ENCODE peak calls at places on chromosomes 7 and 10, in seven cellular contexts. One of them, this sample, is unnamed. For H3K9me3, the result is how much of the 10 kb centered on the place peaks cover.

GRCh38 chr7:100478966-100479660 is at the start of gene TSC22D4:
- DNase-seq in testis: peak
- DNase-seq in HCT116: peak
- DNase-seq in Panc1: peak
- DNase-seq in tibial nerve: peak
- DNase-seq in neuronal stem cell: peak
- DNase-seq in heart right ventricle: peak
- DNase-seq in this sample: peak

GRCh38 chr10:131548176-131548575 is 236.7 kb upstream of the TCERG1L start:
- DNase-seq in testis: no peak
- DNase-seq in HCT116: no peak
- DNase-seq in Panc1: no peak
- DNase-seq in tibial nerve: no peak
- DNase-seq in neuronal stem cell: no peak
- DNase-seq in heart right ventricle: no peak
- DNase-seq in this sample: peak

GRCh38 chr7:108630002-108630401 is 60.3 kb downstream of the DNAJB9 start:
- DNase-seq in testis: peak
- DNase-seq in HCT116: no peak
- DNase-seq in Panc1: no peak
- DNase-seq in tibial nerve: no peak
- DNase-seq in neuronal stem cell: no peak
- DNase-seq in heart right ventricle: peak
- DNase-seq in this sample: no peak

GRCh38 chr10:91210435-91210834 is 10.0 kb upstream of the PCGF5 start:
- DNase-seq in testis: no peak
- DNase-seq in HCT116: no peak
- DNase-seq in Panc1: no peak
- DNase-seq in tibial nerve: no peak
- DNase-seq in neuronal stem cell: no peak
- DNase-seq in heart right ventricle: no peak
- DNase-seq in this sample: no peak

GRCh38 chr10:76334306-76334705 is 902.9 kb downstream of the LRMDA start:
- DNase-seq in testis: no peak
- DNase-seq in HCT116: no peak
- DNase-seq in Panc1: no peak
- DNase-seq in tibial nerve: no peak
- DNase-seq in neuronal stem cell: no peak
- DNase-seq in heart right ventricle: no peak
- DNase-seq in this sample: no peak

GRCh38 chr10:77949167-77949566 is 22.6 kb upstream of the DLG5 start:
- DNase-seq in testis: no peak
- DNase-seq in HCT116: peak
- DNase-seq in Panc1: peak
- DNase-seq in tibial nerve: no peak
- DNase-seq in neuronal stem cell: no peak
- DNase-seq in heart right ventricle: no peak
- DNase-seq in this sample: no peak

GRCh38 chr7:121329460-121330052 is 756 bp downstream of the WNT16 start:
- DNase-seq in testis: no peak
- DNase-seq in HCT116: no peak
- DNase-seq in Panc1: no peak
- DNase-seq in tibial nerve: no peak
- DNase-seq in neuronal stem cell: peak
- DNase-seq in heart right ventricle: no peak
- DNase-seq in this sample: no peak

GRCh38 chr7:539731-540411 is 20.2 kb upstream of the PDGFA start:
- DNase-seq in testis: no peak
- DNase-seq in HCT116: peak
- DNase-seq in Panc1: no peak
- DNase-seq in tibial nerve: no peak
- DNase-seq in neuronal stem cell: no peak
- DNase-seq in heart right ventricle: no peak
- DNase-seq in this sample: no peak

GRCh38 chr10:133397938-133398337 is 4.0 kb downstream of the MTG1 start:
- DNase-seq in testis: no peak
- DNase-seq in HCT116: no peak
- DNase-seq in Panc1: no peak
- DNase-seq in tibial nerve: no peak
- DNase-seq in neuronal stem cell: no peak
- DNase-seq in heart right ventricle: no peak
- DNase-seq in this sample: no peak

GRCh38 chr10:95363303-95363912 is 72.6 kb upstream of the PDLIM1 start:
- DNase-seq in testis: peak
- DNase-seq in HCT116: peak
- DNase-seq in Panc1: peak
- DNase-seq in tibial nerve: peak
- DNase-seq in neuronal stem cell: peak
- DNase-seq in heart right ventricle: no peak
- DNase-seq in this sample: no peak

GRCh38 chr7:87784424-87784823 is 91.7 kb downstream of the SLC25A40 start:
- DNase-seq in testis: no peak
- DNase-seq in HCT116: no peak
- DNase-seq in Panc1: no peak
- DNase-seq in tibial nerve: no peak
- DNase-seq in neuronal stem cell: no peak
- DNase-seq in heart right ventricle: no peak
- DNase-seq in this sample: no peak

GRCh38 chr10:78413294-78414055 is 379.8 kb downstream of the RPS24 start:
- DNase-seq in testis: no peak
- DNase-seq in HCT116: no peak
- DNase-seq in Panc1: no peak
- DNase-seq in tibial nerve: no peak
- DNase-seq in neuronal stem cell: no peak
- DNase-seq in heart right ventricle: no peak
- DNase-seq in this sample: no peak

GRCh38 chr10:26269754-26270153 is 53.2 kb downstream of the GAD2 start:
- DNase-seq in testis: no peak
- DNase-seq in HCT116: peak
- DNase-seq in Panc1: peak
- DNase-seq in tibial nerve: no peak
- DNase-seq in neuronal stem cell: peak
- DNase-seq in heart right ventricle: no peak
- DNase-seq in this sample: no peak

GRCh38 chr10:133286366-133286765 is 9.7 kb upstream of the ADAM8 start:
- DNase-seq in testis: no peak
- DNase-seq in HCT116: no peak
- DNase-seq in Panc1: no peak
- DNase-seq in tibial nerve: no peak
- DNase-seq in neuronal stem cell: no peak
- DNase-seq in heart right ventricle: no peak
- DNase-seq in this sample: no peak

GRCh38 chr10:133356953-133357292 is 896 bp downstream of the FUOM start:
- DNase-seq in testis: no peak
- DNase-seq in HCT116: no peak
- DNase-seq in Panc1: no peak
- DNase-seq in tibial nerve: no peak
- DNase-seq in neuronal stem cell: no peak
- DNase-seq in heart right ventricle: no peak
- DNase-seq in this sample: no peak

GRCh38 chr7:7911339-7911738 is 57.3 kb upstream of the GLCCI1 start:
- DNase-seq in testis: no peak
- DNase-seq in HCT116: no peak
- DNase-seq in Panc1: no peak
- DNase-seq in tibial nerve: no peak
- DNase-seq in neuronal stem cell: peak
- DNase-seq in heart right ventricle: no peak
- DNase-seq in this sample: no peak

GRCh38 chr7:39951156-39951942 is 1.3 kb downstream of the CDK13 start:
- DNase-seq in testis: peak
- DNase-seq in HCT116: no peak
- DNase-seq in Panc1: no peak
- DNase-seq in tibial nerve: peak
- DNase-seq in neuronal stem cell: peak
- DNase-seq in heart right ventricle: peak
- DNase-seq in this sample: peak

GRCh38 chr7:141563956-141564623 is 12.9 kb downstream of the AGK start:
- DNase-seq in testis: no peak
- DNase-seq in HCT116: no peak
- DNase-seq in Panc1: no peak
- DNase-seq in tibial nerve: no peak
- DNase-seq in neuronal stem cell: no peak
- DNase-seq in heart right ventricle: no peak
- DNase-seq in this sample: no peak

GRCh38 chr7:158311791-158312190 is 275.8 kb downstream of the PTPRN2 start:
- DNase-seq in testis: no peak
- DNase-seq in HCT116: no peak
- DNase-seq in Panc1: no peak
- DNase-seq in tibial nerve: no peak
- DNase-seq in neuronal stem cell: no peak
- DNase-seq in heart right ventricle: no peak
- DNase-seq in this sample: peak
- H3K9me3 ChIP-seq in testis: under half
- H3K9me3 ChIP-seq in HCT116: under half
- H3K9me3 ChIP-seq in Panc1: under half
- H3K9me3 ChIP-seq in tibial nerve: under half
- H3K9me3 ChIP-seq in neuronal stem cell: under half
- H3K9me3 ChIP-seq in heart right ventricle: under half
- H3K9me3 ChIP-seq in this sample: under half

DNA sequence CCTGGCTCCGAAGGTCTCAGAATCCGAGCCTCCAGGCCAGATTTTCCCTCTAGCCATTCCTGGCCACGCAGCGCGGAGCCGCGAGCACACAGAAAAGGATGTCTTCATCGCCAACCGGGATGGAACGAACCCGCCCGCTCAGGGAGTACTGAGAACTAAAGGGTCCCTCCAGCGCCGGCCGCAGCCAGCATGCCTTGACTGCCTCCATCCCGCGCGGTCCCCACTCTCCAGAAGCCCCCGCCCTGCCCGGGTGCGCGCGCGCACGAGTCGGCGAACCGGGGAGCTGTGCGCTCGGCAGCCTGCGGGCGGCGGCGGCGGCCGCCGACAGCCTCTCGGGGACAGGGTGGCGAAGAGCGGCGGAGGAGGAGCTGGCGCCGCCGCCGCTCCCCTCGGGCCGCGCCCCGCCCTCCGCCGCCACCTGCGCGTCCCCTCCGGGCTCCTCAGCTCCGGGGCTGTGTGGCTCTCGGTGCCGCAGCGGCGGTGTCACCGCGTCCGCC is 640 bp upstream of the GALNT17 start:
- DNase-seq in testis: peak
- DNase-seq in HCT116: no peak
- DNase-seq in Panc1: no peak
- DNase-seq in tibial nerve: peak
- DNase-seq in neuronal stem cell: peak
- DNase-seq in heart right ventricle: peak
- DNase-seq in this sample: no peak
- H3K9me3 ChIP-seq in testis: under half
- H3K9me3 ChIP-seq in HCT116: under half
- H3K9me3 ChIP-seq in Panc1: under half
- H3K9me3 ChIP-seq in tibial nerve: under half
- H3K9me3 ChIP-seq in neuronal stem cell: under half
- H3K9me3 ChIP-seq in heart right ventricle: under half
- H3K9me3 ChIP-seq in this sample: under half

GRCh38 chr7:47596502-47597202 is 14.7 kb upstream of the TNS3 start:
- DNase-seq in testis: no peak
- DNase-seq in HCT116: no peak
- DNase-seq in Panc1: no peak
- DNase-seq in tibial nerve: no peak
- DNase-seq in neuronal stem cell: no peak
- DNase-seq in heart right ventricle: no peak
- DNase-seq in this sample: no peak
- H3K9me3 ChIP-seq in testis: under half
- H3K9me3 ChIP-seq in HCT116: under half
- H3K9me3 ChIP-seq in Panc1: under half
- H3K9me3 ChIP-seq in tibial nerve: under half
- H3K9me3 ChIP-seq in neuronal stem cell: under half
- H3K9me3 ChIP-seq in heart right ventricle: under half
- H3K9me3 ChIP-seq in this sample: under half

DNA sequence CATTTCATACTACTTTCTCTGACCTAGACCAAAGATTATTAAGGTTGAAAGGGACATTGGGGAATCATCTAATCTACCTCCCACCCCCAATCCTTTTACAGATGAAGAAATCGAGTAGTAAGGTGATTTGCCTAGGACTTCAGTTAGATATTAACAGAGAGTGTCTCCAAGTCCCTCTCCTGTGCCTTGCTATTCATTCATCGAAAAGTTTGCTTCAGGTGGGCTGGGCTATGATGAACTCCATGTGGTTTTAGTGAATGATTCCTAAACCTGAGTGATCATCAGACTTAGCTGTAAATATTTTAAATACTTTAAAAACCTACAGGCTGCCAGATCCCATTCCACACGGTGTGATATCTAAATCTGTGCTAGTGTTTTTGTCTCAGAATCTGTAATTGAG is 259.4 kb upstream of the SORCS1 start:
- DNase-seq in testis: no peak
- DNase-seq in HCT116: no peak
- DNase-seq in Panc1: no peak
- DNase-seq in tibial nerve: no peak
- DNase-seq in neuronal stem cell: no peak
- DNase-seq in heart right ventricle: no peak
- DNase-seq in this sample: no peak
- H3K9me3 ChIP-seq in testis: under half
- H3K9me3 ChIP-seq in HCT116: under half
- H3K9me3 ChIP-seq in Panc1: under half
- H3K9me3 ChIP-seq in tibial nerve: under half
- H3K9me3 ChIP-seq in neuronal stem cell: under half
- H3K9me3 ChIP-seq in heart right ventricle: under half
- H3K9me3 ChIP-seq in this sample: under half

DNA sequence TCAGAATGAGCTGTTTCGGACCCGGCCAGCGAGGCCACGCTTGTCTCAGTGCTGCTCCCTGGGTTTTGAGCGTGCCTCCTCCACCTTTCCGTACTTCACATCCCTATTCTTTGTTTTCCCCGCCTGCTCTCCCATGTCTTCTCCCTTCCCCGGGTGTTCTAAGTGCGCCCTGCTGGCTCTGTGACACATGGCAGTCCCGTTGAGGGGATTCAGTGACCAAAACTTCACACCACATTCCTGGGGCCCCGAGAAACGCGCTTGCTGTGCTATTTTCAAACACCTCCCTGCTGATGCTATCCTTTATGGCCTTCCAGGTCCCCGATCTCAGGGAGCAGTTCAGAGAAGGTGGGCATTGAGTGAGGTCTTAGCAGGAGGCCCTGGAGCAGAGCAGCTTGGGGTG is 553.9 kb upstream of the FOXK1 start:
- DNase-seq in testis: no peak
- DNase-seq in HCT116: no peak
- DNase-seq in Panc1: no peak
- DNase-seq in tibial nerve: no peak
- DNase-seq in neuronal stem cell: no peak
- DNase-seq in heart right ventricle: no peak
- DNase-seq in this sample: no peak
- H3K9me3 ChIP-seq in testis: under half
- H3K9me3 ChIP-seq in HCT116: under half
- H3K9me3 ChIP-seq in Panc1: under half
- H3K9me3 ChIP-seq in tibial nerve: under half
- H3K9me3 ChIP-seq in neuronal stem cell: under half
- H3K9me3 ChIP-seq in heart right ventricle: under half
- H3K9me3 ChIP-seq in this sample: under half